ENCODE peak calls at places on chromosome 19, in nine cellular contexts. One of them, this sample, is unnamed.

GRCh38 chr19:51101171-51101865 is 6.9 kb downstream of the CTU1 start:
- DNase-seq in NCI-H748 treated with DMSO at 0.1 percent for 48 hours: no peak
- DNase-seq in non-pigmented ciliary epithelial cell: no peak
- DNase-seq in iPS-NIHi11: no peak
- DNase-seq in RPMI8226: no peak
- DNase-seq in GM12892: no peak
- DNase-seq in activated naive CD8-positive, alpha-beta T cell treated with anti-CD3 and anti-CD28 coated beads, Interleukin-2, amount 50 U/mL, for 24 hours: no peak
- DNase-seq in hypothalamus: no peak
- DNase-seq in activated CD4-positive, CD25-positive, alpha-beta regulatory T cell treated with anti-CD3 and anti-CD28 coated beads, Interleukin-2, amount 50 U/mL, for 16 hours: no peak
- DNase-seq in this sample: no peak

GRCh38 chr19:6604906-6605305 is 14.0 kb upstream of the CD70 start:
- DNase-seq in NCI-H748 treated with DMSO at 0.1 percent for 48 hours: no peak
- DNase-seq in non-pigmented ciliary epithelial cell: no peak
- DNase-seq in iPS-NIHi11: no peak
- DNase-seq in RPMI8226: no peak
- DNase-seq in GM12892: no peak
- DNase-seq in activated naive CD8-positive, alpha-beta T cell treated with anti-CD3 and anti-CD28 coated beads, Interleukin-2, amount 50 U/mL, for 24 hours: no peak
- DNase-seq in hypothalamus: no peak
- DNase-seq in activated CD4-positive, CD25-positive, alpha-beta regulatory T cell treated with anti-CD3 and anti-CD28 coated beads, Interleukin-2, amount 50 U/mL, for 16 hours: no peak
- DNase-seq in this sample: no peak

GRCh38 chr19:4284176-4284958 is 5.3 kb downstream of the SHD start:
- DNase-seq in NCI-H748 treated with DMSO at 0.1 percent for 48 hours: no peak
- DNase-seq in non-pigmented ciliary epithelial cell: no peak
- DNase-seq in iPS-NIHi11: peak; percentile 98
- DNase-seq in RPMI8226: peak; percentile 81
- DNase-seq in GM12892: no peak
- DNase-seq in activated naive CD8-positive, alpha-beta T cell treated with anti-CD3 and anti-CD28 coated beads, Interleukin-2, amount 50 U/mL, for 24 hours: no peak
- DNase-seq in hypothalamus: no peak
- DNase-seq in activated CD4-positive, CD25-positive, alpha-beta regulatory T cell treated with anti-CD3 and anti-CD28 coated beads, Interleukin-2, amount 50 U/mL, for 16 hours: no peak
- DNase-seq in this sample: peak; percentile 54

GRCh38 chr19:46639356-46640061 is 3.5 kb upstream of the GNG8 start:
- DNase-seq in NCI-H748 treated with DMSO at 0.1 percent for 48 hours: no peak
- DNase-seq in non-pigmented ciliary epithelial cell: no peak
- DNase-seq in iPS-NIHi11: peak; percentile 81
- DNase-seq in RPMI8226: peak; percentile 32
- DNase-seq in GM12892: no peak
- DNase-seq in activated naive CD8-positive, alpha-beta T cell treated with anti-CD3 and anti-CD28 coated beads, Interleukin-2, amount 50 U/mL, for 24 hours: peak; percentile 60
- DNase-seq in hypothalamus: peak; percentile 20
- DNase-seq in activated CD4-positive, CD25-positive, alpha-beta regulatory T cell treated with anti-CD3 and anti-CD28 coated beads, Interleukin-2, amount 50 U/mL, for 16 hours: no peak
- DNase-seq in this sample: peak; percentile 68

GRCh38 chr19:3659746-3660112 is 33.1 kb upstream of the CACTIN start:
- DNase-seq in NCI-H748 treated with DMSO at 0.1 percent for 48 hours: no peak
- DNase-seq in non-pigmented ciliary epithelial cell: no peak
- DNase-seq in iPS-NIHi11: no peak
- DNase-seq in RPMI8226: no peak
- DNase-seq in GM12892: no peak
- DNase-seq in activated naive CD8-positive, alpha-beta T cell treated with anti-CD3 and anti-CD28 coated beads, Interleukin-2, amount 50 U/mL, for 24 hours: no peak
- DNase-seq in hypothalamus: no peak
- DNase-seq in activated CD4-positive, CD25-positive, alpha-beta regulatory T cell treated with anti-CD3 and anti-CD28 coated beads, Interleukin-2, amount 50 U/mL, for 16 hours: no peak
- DNase-seq in this sample: no peak

GRCh38 chr19:15479391-15480345 is at the start of gene PGLYRP2:
- DNase-seq in NCI-H748 treated with DMSO at 0.1 percent for 48 hours: no peak
- DNase-seq in non-pigmented ciliary epithelial cell: no peak
- DNase-seq in iPS-NIHi11: no peak
- DNase-seq in RPMI8226: peak; percentile 61
- DNase-seq in GM12892: no peak
- DNase-seq in activated naive CD8-positive, alpha-beta T cell treated with anti-CD3 and anti-CD28 coated beads, Interleukin-2, amount 50 U/mL, for 24 hours: no peak
- DNase-seq in hypothalamus: no peak
- DNase-seq in activated CD4-positive, CD25-positive, alpha-beta regulatory T cell treated with anti-CD3 and anti-CD28 coated beads, Interleukin-2, amount 50 U/mL, for 16 hours: no peak
- DNase-seq in this sample: no peak

GRCh38 chr19:45753548-45753947 is 15.5 kb downstream of the SIX5 start:
- DNase-seq in NCI-H748 treated with DMSO at 0.1 percent for 48 hours: no peak
- DNase-seq in non-pigmented ciliary epithelial cell: no peak
- DNase-seq in iPS-NIHi11: peak; percentile 75
- DNase-seq in RPMI8226: peak; percentile 46
- DNase-seq in GM12892: peak; percentile 19
- DNase-seq in activated naive CD8-positive, alpha-beta T cell treated with anti-CD3 and anti-CD28 coated beads, Interleukin-2, amount 50 U/mL, for 24 hours: no peak
- DNase-seq in hypothalamus: no peak
- DNase-seq in activated CD4-positive, CD25-positive, alpha-beta regulatory T cell treated with anti-CD3 and anti-CD28 coated beads, Interleukin-2, amount 50 U/mL, for 16 hours: no peak
- DNase-seq in this sample: no peak

GRCh38 chr19:15640294-15640903 is at the start of gene CYP4F3:
- DNase-seq in NCI-H748 treated with DMSO at 0.1 percent for 48 hours: no peak
- DNase-seq in non-pigmented ciliary epithelial cell: no peak
- DNase-seq in iPS-NIHi11: peak; percentile 39
- DNase-seq in RPMI8226: peak; percentile 78
- DNase-seq in GM12892: no peak
- DNase-seq in activated naive CD8-positive, alpha-beta T cell treated with anti-CD3 and anti-CD28 coated beads, Interleukin-2, amount 50 U/mL, for 24 hours: no peak
- DNase-seq in hypothalamus: peak; percentile 32
- DNase-seq in activated CD4-positive, CD25-positive, alpha-beta regulatory T cell treated with anti-CD3 and anti-CD28 coated beads, Interleukin-2, amount 50 U/mL, for 16 hours: no peak
- DNase-seq in this sample: no peak

GRCh38 chr19:48807590-48808308 is 3.1 kb downstream of the BCAT2 start:
- DNase-seq in NCI-H748 treated with DMSO at 0.1 percent for 48 hours: no peak
- DNase-seq in non-pigmented ciliary epithelial cell: no peak
- DNase-seq in iPS-NIHi11: peak; percentile 19
- DNase-seq in RPMI8226: no peak
- DNase-seq in GM12892: no peak
- DNase-seq in activated naive CD8-positive, alpha-beta T cell treated with anti-CD3 and anti-CD28 coated beads, Interleukin-2, amount 50 U/mL, for 24 hours: no peak
- DNase-seq in hypothalamus: no peak
- DNase-seq in activated CD4-positive, CD25-positive, alpha-beta regulatory T cell treated with anti-CD3 and anti-CD28 coated beads, Interleukin-2, amount 50 U/mL, for 16 hours: no peak
- DNase-seq in this sample: no peak

GRCh38 chr19:6011794-6012193 is 33.9 kb upstream of the RANBP3 start:
- DNase-seq in NCI-H748 treated with DMSO at 0.1 percent for 48 hours: no peak
- DNase-seq in non-pigmented ciliary epithelial cell: no peak
- DNase-seq in iPS-NIHi11: no peak
- DNase-seq in RPMI8226: peak; percentile 44
- DNase-seq in GM12892: no peak
- DNase-seq in activated naive CD8-positive, alpha-beta T cell treated with anti-CD3 and anti-CD28 coated beads, Interleukin-2, amount 50 U/mL, for 24 hours: no peak
- DNase-seq in hypothalamus: no peak
- DNase-seq in activated CD4-positive, CD25-positive, alpha-beta regulatory T cell treated with anti-CD3 and anti-CD28 coated beads, Interleukin-2, amount 50 U/mL, for 16 hours: no peak
- DNase-seq in this sample: no peak

GRCh38 chr19:54369082-54369691 is 4.5 kb upstream of the LAIR1 start:
- DNase-seq in NCI-H748 treated with DMSO at 0.1 percent for 48 hours: no peak
- DNase-seq in non-pigmented ciliary epithelial cell: no peak
- DNase-seq in iPS-NIHi11: no peak
- DNase-seq in RPMI8226: peak; percentile 45
- DNase-seq in GM12892: no peak
- DNase-seq in activated naive CD8-positive, alpha-beta T cell treated with anti-CD3 and anti-CD28 coated beads, Interleukin-2, amount 50 U/mL, for 24 hours: no peak
- DNase-seq in hypothalamus: no peak
- DNase-seq in activated CD4-positive, CD25-positive, alpha-beta regulatory T cell treated with anti-CD3 and anti-CD28 coated beads, Interleukin-2, amount 50 U/mL, for 16 hours: no peak
- DNase-seq in this sample: peak; percentile 54

GRCh38 chr19:36120092-36120983 is 5.1 kb downstream of the TBCB start:
- DNase-seq in NCI-H748 treated with DMSO at 0.1 percent for 48 hours: no peak
- DNase-seq in non-pigmented ciliary epithelial cell: no peak
- DNase-seq in iPS-NIHi11: peak; percentile 6
- DNase-seq in RPMI8226: no peak
- DNase-seq in GM12892: no peak
- DNase-seq in activated naive CD8-positive, alpha-beta T cell treated with anti-CD3 and anti-CD28 coated beads, Interleukin-2, amount 50 U/mL, for 24 hours: no peak
- DNase-seq in hypothalamus: no peak
- DNase-seq in activated CD4-positive, CD25-positive, alpha-beta regulatory T cell treated with anti-CD3 and anti-CD28 coated beads, Interleukin-2, amount 50 U/mL, for 16 hours: no peak
- DNase-seq in this sample: no peak

GRCh38 chr19:33659835-33660234 is 38.1 kb downstream of the CHST8 start:
- DNase-seq in NCI-H748 treated with DMSO at 0.1 percent for 48 hours: no peak
- DNase-seq in non-pigmented ciliary epithelial cell: no peak
- DNase-seq in iPS-NIHi11: no peak
- DNase-seq in RPMI8226: no peak
- DNase-seq in GM12892: no peak
- DNase-seq in activated naive CD8-positive, alpha-beta T cell treated with anti-CD3 and anti-CD28 coated beads, Interleukin-2, amount 50 U/mL, for 24 hours: no peak
- DNase-seq in hypothalamus: no peak
- DNase-seq in activated CD4-positive, CD25-positive, alpha-beta regulatory T cell treated with anti-CD3 and anti-CD28 coated beads, Interleukin-2, amount 50 U/mL, for 16 hours: no peak
- DNase-seq in this sample: no peak

GRCh38 chr19:40594657-40595077 is 6.5 kb upstream of the LTBP4 start:
- DNase-seq in NCI-H748 treated with DMSO at 0.1 percent for 48 hours: no peak
- DNase-seq in non-pigmented ciliary epithelial cell: no peak
- DNase-seq in iPS-NIHi11: peak; percentile 20
- DNase-seq in RPMI8226: no peak
- DNase-seq in GM12892: no peak
- DNase-seq in activated naive CD8-positive, alpha-beta T cell treated with anti-CD3 and anti-CD28 coated beads, Interleukin-2, amount 50 U/mL, for 24 hours: no peak
- DNase-seq in hypothalamus: no peak
- DNase-seq in activated CD4-positive, CD25-positive, alpha-beta regulatory T cell treated with anti-CD3 and anti-CD28 coated beads, Interleukin-2, amount 50 U/mL, for 16 hours: no peak
- DNase-seq in this sample: no peak

GRCh38 chr19:5395996-5396939 is 55.7 kb upstream of the PTPRS start:
- DNase-seq in NCI-H748 treated with DMSO at 0.1 percent for 48 hours: no peak
- DNase-seq in non-pigmented ciliary epithelial cell: no peak
- DNase-seq in iPS-NIHi11: no peak
- DNase-seq in RPMI8226: no peak
- DNase-seq in GM12892: no peak
- DNase-seq in activated naive CD8-positive, alpha-beta T cell treated with anti-CD3 and anti-CD28 coated beads, Interleukin-2, amount 50 U/mL, for 24 hours: no peak
- DNase-seq in hypothalamus: no peak
- DNase-seq in activated CD4-positive, CD25-positive, alpha-beta regulatory T cell treated with anti-CD3 and anti-CD28 coated beads, Interleukin-2, amount 50 U/mL, for 16 hours: no peak
- DNase-seq in this sample: no peak

GRCh38 chr19:16445238-16446107 is 26.3 kb downstream of the EPS15L1 start:
- DNase-seq in NCI-H748 treated with DMSO at 0.1 percent for 48 hours: no peak
- DNase-seq in non-pigmented ciliary epithelial cell: no peak
- DNase-seq in iPS-NIHi11: no peak
- DNase-seq in RPMI8226: peak; percentile 51
- DNase-seq in GM12892: no peak
- DNase-seq in activated naive CD8-positive, alpha-beta T cell treated with anti-CD3 and anti-CD28 coated beads, Interleukin-2, amount 50 U/mL, for 24 hours: peak; percentile 31
- DNase-seq in hypothalamus: no peak
- DNase-seq in activated CD4-positive, CD25-positive, alpha-beta regulatory T cell treated with anti-CD3 and anti-CD28 coated beads, Interleukin-2, amount 50 U/mL, for 16 hours: no peak
- DNase-seq in this sample: peak; percentile 80

GRCh38 chr19:56076413-56076998 is 44.6 kb downstream of the ZNF787 start:
- DNase-seq in NCI-H748 treated with DMSO at 0.1 percent for 48 hours: peak; percentile 59
- DNase-seq in non-pigmented ciliary epithelial cell: no peak
- DNase-seq in iPS-NIHi11: peak; percentile 70
- DNase-seq in RPMI8226: peak; percentile 70
- DNase-seq in GM12892: no peak
- DNase-seq in activated naive CD8-positive, alpha-beta T cell treated with anti-CD3 and anti-CD28 coated beads, Interleukin-2, amount 50 U/mL, for 24 hours: peak; percentile 65
- DNase-seq in hypothalamus: peak; percentile 2
- DNase-seq in activated CD4-positive, CD25-positive, alpha-beta regulatory T cell treated with anti-CD3 and anti-CD28 coated beads, Interleukin-2, amount 50 U/mL, for 16 hours: peak; percentile 4
- DNase-seq in this sample: peak; percentile 72

GRCh38 chr19:5003781-5004180 is 34.9 kb downstream of the KDM4B start:
- DNase-seq in NCI-H748 treated with DMSO at 0.1 percent for 48 hours: no peak
- DNase-seq in non-pigmented ciliary epithelial cell: no peak
- DNase-seq in iPS-NIHi11: no peak
- DNase-seq in RPMI8226: no peak
- DNase-seq in GM12892: no peak
- DNase-seq in activated naive CD8-positive, alpha-beta T cell treated with anti-CD3 and anti-CD28 coated beads, Interleukin-2, amount 50 U/mL, for 24 hours: no peak
- DNase-seq in hypothalamus: no peak
- DNase-seq in activated CD4-positive, CD25-positive, alpha-beta regulatory T cell treated with anti-CD3 and anti-CD28 coated beads, Interleukin-2, amount 50 U/mL, for 16 hours: no peak
- DNase-seq in this sample: no peak

GRCh38 chr19:13835791-13836723 is 40.8 kb downstream of the ZSWIM4 start:
- DNase-seq in NCI-H748 treated with DMSO at 0.1 percent for 48 hours: no peak
- DNase-seq in non-pigmented ciliary epithelial cell: no peak
- DNase-seq in iPS-NIHi11: no peak
- DNase-seq in RPMI8226: no peak
- DNase-seq in GM12892: no peak
- DNase-seq in activated naive CD8-positive, alpha-beta T cell treated with anti-CD3 and anti-CD28 coated beads, Interleukin-2, amount 50 U/mL, for 24 hours: no peak
- DNase-seq in hypothalamus: no peak
- DNase-seq in activated CD4-positive, CD25-positive, alpha-beta regulatory T cell treated with anti-CD3 and anti-CD28 coated beads, Interleukin-2, amount 50 U/mL, for 16 hours: no peak
- DNase-seq in this sample: peak; percentile 92

GRCh38 chr19:1121395-1121794 is 17.6 kb downstream of the GPX4 start:
- DNase-seq in NCI-H748 treated with DMSO at 0.1 percent for 48 hours: no peak
- DNase-seq in non-pigmented ciliary epithelial cell: no peak
- DNase-seq in iPS-NIHi11: no peak
- DNase-seq in RPMI8226: no peak
- DNase-seq in GM12892: no peak
- DNase-seq in activated naive CD8-positive, alpha-beta T cell treated with anti-CD3 and anti-CD28 coated beads, Interleukin-2, amount 50 U/mL, for 24 hours: no peak
- DNase-seq in hypothalamus: no peak
- DNase-seq in activated CD4-positive, CD25-positive, alpha-beta regulatory T cell treated with anti-CD3 and anti-CD28 coated beads, Interleukin-2, amount 50 U/mL, for 16 hours: no peak
- DNase-seq in this sample: no peak

GRCh38 chr19:29785955-29786589 is 25.7 kb upstream of the CCNE1 start:
- DNase-seq in NCI-H748 treated with DMSO at 0.1 percent for 48 hours: no peak
- DNase-seq in non-pigmented ciliary epithelial cell: no peak
- DNase-seq in iPS-NIHi11: peak; percentile 69
- DNase-seq in RPMI8226: peak; percentile 15
- DNase-seq in GM12892: peak; percentile 43
- DNase-seq in activated naive CD8-positive, alpha-beta T cell treated with anti-CD3 and anti-CD28 coated beads, Interleukin-2, amount 50 U/mL, for 24 hours: peak; percentile 31
- DNase-seq in hypothalamus: no peak
- DNase-seq in activated CD4-positive, CD25-positive, alpha-beta regulatory T cell treated with anti-CD3 and anti-CD28 coated beads, Interleukin-2, amount 50 U/mL, for 16 hours: no peak
- DNase-seq in this sample: peak; percentile 16

GRCh38 chr19:3387645-3388589 is 21.5 kb downstream of the NFIC start:
- DNase-seq in NCI-H748 treated with DMSO at 0.1 percent for 48 hours: no peak
- DNase-seq in non-pigmented ciliary epithelial cell: no peak
- DNase-seq in iPS-NIHi11: peak; percentile 62
- DNase-seq in RPMI8226: no peak
- DNase-seq in GM12892: no peak
- DNase-seq in activated naive CD8-positive, alpha-beta T cell treated with anti-CD3 and anti-CD28 coated beads, Interleukin-2, amount 50 U/mL, for 24 hours: no peak
- DNase-seq in hypothalamus: peak; percentile 95
- DNase-seq in activated CD4-positive, CD25-positive, alpha-beta regulatory T cell treated with anti-CD3 and anti-CD28 coated beads, Interleukin-2, amount 50 U/mL, for 16 hours: no peak
- DNase-seq in this sample: no peak

GRCh38 chr19:45463241-45463640 is 4.6 kb upstream of the FOSB start:
- DNase-seq in NCI-H748 treated with DMSO at 0.1 percent for 48 hours: no peak
- DNase-seq in non-pigmented ciliary epithelial cell: no peak
- DNase-seq in iPS-NIHi11: no peak
- DNase-seq in RPMI8226: no peak
- DNase-seq in GM12892: no peak
- DNase-seq in activated naive CD8-positive, alpha-beta T cell treated with anti-CD3 and anti-CD28 coated beads, Interleukin-2, amount 50 U/mL, for 24 hours: no peak
- DNase-seq in hypothalamus: no peak
- DNase-seq in activated CD4-positive, CD25-positive, alpha-beta regulatory T cell treated with anti-CD3 and anti-CD28 coated beads, Interleukin-2, amount 50 U/mL, for 16 hours: no peak
- DNase-seq in this sample: no peak

GRCh38 chr19:40147693-40148347 is 43.4 kb upstream of the MAP3K10 start:
- DNase-seq in NCI-H748 treated with DMSO at 0.1 percent for 48 hours: no peak
- DNase-seq in non-pigmented ciliary epithelial cell: peak; percentile 34
- DNase-seq in iPS-NIHi11: no peak
- DNase-seq in RPMI8226: peak; percentile 75
- DNase-seq in GM12892: no peak
- DNase-seq in activated naive CD8-positive, alpha-beta T cell treated with anti-CD3 and anti-CD28 coated beads, Interleukin-2, amount 50 U/mL, for 24 hours: no peak
- DNase-seq in hypothalamus: no peak
- DNase-seq in activated CD4-positive, CD25-positive, alpha-beta regulatory T cell treated with anti-CD3 and anti-CD28 coated beads, Interleukin-2, amount 50 U/mL, for 16 hours: no peak
- DNase-seq in this sample: peak; percentile 81

GRCh38 chr19:5093953-5094718 is 125.2 kb downstream of the KDM4B start:
- DNase-seq in NCI-H748 treated with DMSO at 0.1 percent for 48 hours: no peak
- DNase-seq in non-pigmented ciliary epithelial cell: no peak
- DNase-seq in iPS-NIHi11: no peak
- DNase-seq in RPMI8226: no peak
- DNase-seq in GM12892: no peak
- DNase-seq in activated naive CD8-positive, alpha-beta T cell treated with anti-CD3 and anti-CD28 coated beads, Interleukin-2, amount 50 U/mL, for 24 hours: no peak
- DNase-seq in hypothalamus: no peak
- DNase-seq in activated CD4-positive, CD25-positive, alpha-beta regulatory T cell treated with anti-CD3 and anti-CD28 coated beads, Interleukin-2, amount 50 U/mL, for 16 hours: no peak
- DNase-seq in this sample: no peak

GRCh38 chr19:45340232-45340898 is at the start of gene KLC3:
- DNase-seq in NCI-H748 treated with DMSO at 0.1 percent for 48 hours: peak; percentile 45
- DNase-seq in non-pigmented ciliary epithelial cell: no peak
- DNase-seq in iPS-NIHi11: peak; percentile 95
- DNase-seq in RPMI8226: peak; percentile 64
- DNase-seq in GM12892: no peak
- DNase-seq in activated naive CD8-positive, alpha-beta T cell treated with anti-CD3 and anti-CD28 coated beads, Interleukin-2, amount 50 U/mL, for 24 hours: peak; percentile 44
- DNase-seq in hypothalamus: no peak
- DNase-seq in activated CD4-positive, CD25-positive, alpha-beta regulatory T cell treated with anti-CD3 and anti-CD28 coated beads, Interleukin-2, amount 50 U/mL, for 16 hours: no peak
- DNase-seq in this sample: peak; percentile 33

GRCh38 chr19:5018224-5019015 is 49.5 kb downstream of the KDM4B start:
- DNase-seq in NCI-H748 treated with DMSO at 0.1 percent for 48 hours: no peak
- DNase-seq in non-pigmented ciliary epithelial cell: no peak
- DNase-seq in iPS-NIHi11: no peak
- DNase-seq in RPMI8226: no peak
- DNase-seq in GM12892: no peak
- DNase-seq in activated naive CD8-positive, alpha-beta T cell treated with anti-CD3 and anti-CD28 coated beads, Interleukin-2, amount 50 U/mL, for 24 hours: no peak
- DNase-seq in hypothalamus: no peak
- DNase-seq in activated CD4-positive, CD25-positive, alpha-beta regulatory T cell treated with anti-CD3 and anti-CD28 coated beads, Interleukin-2, amount 50 U/mL, for 16 hours: no peak
- DNase-seq in this sample: no peak

GRCh38 chr19:14406645-14407331 is 12.4 kb downstream of the DDX39A start:
- DNase-seq in NCI-H748 treated with DMSO at 0.1 percent for 48 hours: no peak
- DNase-seq in non-pigmented ciliary epithelial cell: no peak
- DNase-seq in iPS-NIHi11: no peak
- DNase-seq in RPMI8226: no peak
- DNase-seq in GM12892: no peak
- DNase-seq in activated naive CD8-positive, alpha-beta T cell treated with anti-CD3 and anti-CD28 coated beads, Interleukin-2, amount 50 U/mL, for 24 hours: no peak
- DNase-seq in hypothalamus: no peak
- DNase-seq in activated CD4-positive, CD25-positive, alpha-beta regulatory T cell treated with anti-CD3 and anti-CD28 coated beads, Interleukin-2, amount 50 U/mL, for 16 hours: no peak
- DNase-seq in this sample: no peak

GRCh38 chr19:44142014-44142523 is 715 bp downstream of the ZNF234 start:
- DNase-seq in NCI-H748 treated with DMSO at 0.1 percent for 48 hours: no peak
- DNase-seq in non-pigmented ciliary epithelial cell: no peak
- DNase-seq in iPS-NIHi11: no peak
- DNase-seq in RPMI8226: peak; percentile 3
- DNase-seq in GM12892: no peak
- DNase-seq in activated naive CD8-positive, alpha-beta T cell treated with anti-CD3 and anti-CD28 coated beads, Interleukin-2, amount 50 U/mL, for 24 hours: no peak
- DNase-seq in hypothalamus: peak; percentile 3
- DNase-seq in activated CD4-positive, CD25-positive, alpha-beta regulatory T cell treated with anti-CD3 and anti-CD28 coated beads, Interleukin-2, amount 50 U/mL, for 16 hours: no peak
- DNase-seq in this sample: no peak

GRCh38 chr19:29939628-29940027 is 2.4 kb upstream of the URI1 start:
- DNase-seq in NCI-H748 treated with DMSO at 0.1 percent for 48 hours: no peak
- DNase-seq in non-pigmented ciliary epithelial cell: no peak
- DNase-seq in iPS-NIHi11: no peak
- DNase-seq in RPMI8226: no peak
- DNase-seq in GM12892: no peak
- DNase-seq in activated naive CD8-positive, alpha-beta T cell treated with anti-CD3 and anti-CD28 coated beads, Interleukin-2, amount 50 U/mL, for 24 hours: no peak
- DNase-seq in hypothalamus: no peak
- DNase-seq in activated CD4-positive, CD25-positive, alpha-beta regulatory T cell treated with anti-CD3 and anti-CD28 coated beads, Interleukin-2, amount 50 U/mL, for 16 hours: no peak
- DNase-seq in this sample: no peak

GRCh38 chr19:55486971-55487883 is 1.0 kb upstream of the SSC5D start:
- DNase-seq in NCI-H748 treated with DMSO at 0.1 percent for 48 hours: no peak
- DNase-seq in non-pigmented ciliary epithelial cell: peak; percentile 81
- DNase-seq in iPS-NIHi11: peak; percentile 34
- DNase-seq in RPMI8226: no peak
- DNase-seq in GM12892: no peak
- DNase-seq in activated naive CD8-positive, alpha-beta T cell treated with anti-CD3 and anti-CD28 coated beads, Interleukin-2, amount 50 U/mL, for 24 hours: peak; percentile 79
- DNase-seq in hypothalamus: no peak
- DNase-seq in activated CD4-positive, CD25-positive, alpha-beta regulatory T cell treated with anti-CD3 and anti-CD28 coated beads, Interleukin-2, amount 50 U/mL, for 16 hours: no peak
- DNase-seq in this sample: peak; percentile 57